ENCODE peak calls at places on chromosomes 13 and 19, in six cellular contexts. One of them, this sample, is unnamed.
A peak's percentile ranks its signal among the peaks of the same experiment; 100 is the strongest.

GRCh38 chr19:3186377-3186688 is 603 bp downstream of the NCLN start:
- DNase-seq in transverse colon: no peak
- DNase-seq in stomach: no peak
- DNase-seq in ovary: peak; percentile 58
- DNase-seq in H1: no peak
- DNase-seq in esophagus muscularis mucosa: no peak
- DNase-seq in this sample: no peak

GRCh38 chr19:55467236-55468053 is 2.9 kb upstream of the C19orf85 start:
- DNase-seq in transverse colon: peak; percentile 75
- DNase-seq in stomach: peak; percentile 75
- DNase-seq in ovary: peak; percentile 81
- DNase-seq in H1: no peak
- DNase-seq in esophagus muscularis mucosa: no peak
- DNase-seq in this sample: peak; percentile 72

GRCh38 chr19:2012941-2013682 is 2.4 kb downstream of the BTBD2 start:
- DNase-seq in transverse colon: no peak
- DNase-seq in stomach: no peak
- DNase-seq in ovary: no peak
- DNase-seq in H1: no peak
- DNase-seq in esophagus muscularis mucosa: no peak
- DNase-seq in this sample: no peak

GRCh38 chr19:37855098-37855497 is 51.3 kb downstream of the WDR87 start:
- DNase-seq in transverse colon: peak; percentile 8
- DNase-seq in stomach: no peak
- DNase-seq in ovary: peak; percentile 19
- DNase-seq in H1: no peak
- DNase-seq in esophagus muscularis mucosa: no peak
- DNase-seq in this sample: peak; percentile 22

GRCh38 chr13:90232291-90232690 is 1115.2 kb upstream of the MIR17HG start:
- DNase-seq in transverse colon: no peak
- DNase-seq in stomach: no peak
- DNase-seq in ovary: no peak
- DNase-seq in H1: no peak
- DNase-seq in esophagus muscularis mucosa: no peak
- DNase-seq in this sample: no peak

GRCh38 chr13:47794963-47795362 is 206.1 kb downstream of the SUCLA2 start:
- DNase-seq in transverse colon: no peak
- DNase-seq in stomach: no peak
- DNase-seq in ovary: no peak
- DNase-seq in H1: no peak
- DNase-seq in esophagus muscularis mucosa: no peak
- DNase-seq in this sample: no peak

GRCh38 chr19:17311455-17312248 is 2.3 kb downstream of the DDA1 start:
- DNase-seq in transverse colon: no peak
- DNase-seq in stomach: no peak
- DNase-seq in ovary: no peak
- DNase-seq in H1: no peak
- DNase-seq in esophagus muscularis mucosa: no peak
- DNase-seq in this sample: no peak

GRCh38 chr19:15544283-15544682 is 36.0 kb downstream of the CYP4F22 start:
- DNase-seq in transverse colon: no peak
- DNase-seq in stomach: no peak
- DNase-seq in ovary: no peak
- DNase-seq in H1: no peak
- DNase-seq in esophagus muscularis mucosa: no peak
- DNase-seq in this sample: no peak

GRCh38 chr19:17183271-17183757 is 31.8 kb upstream of the USE1 start:
- DNase-seq in transverse colon: no peak
- DNase-seq in stomach: no peak
- DNase-seq in ovary: no peak
- DNase-seq in H1: no peak
- DNase-seq in esophagus muscularis mucosa: no peak
- DNase-seq in this sample: no peak

GRCh38 chr13:40506592-40507446 is 159.6 kb downstream of the FOXO1 start:
- DNase-seq in transverse colon: no peak
- DNase-seq in stomach: no peak
- DNase-seq in ovary: no peak
- DNase-seq in H1: no peak
- DNase-seq in esophagus muscularis mucosa: peak; percentile 42
- DNase-seq in this sample: no peak

GRCh38 chr13:45205124-45205523 is 4.3 kb upstream of the KCTD4 start:
- DNase-seq in transverse colon: no peak
- DNase-seq in stomach: no peak
- DNase-seq in ovary: no peak
- DNase-seq in H1: no peak
- DNase-seq in esophagus muscularis mucosa: no peak
- DNase-seq in this sample: no peak

GRCh38 chr13:112814905-112815585 is 125.2 kb downstream of the ATP11A start:
- DNase-seq in transverse colon: no peak
- DNase-seq in stomach: peak; percentile 27
- DNase-seq in ovary: no peak
- DNase-seq in H1: no peak
- DNase-seq in esophagus muscularis mucosa: no peak
- DNase-seq in this sample: no peak

GRCh38 chr19:10011974-10012373 is 1.3 kb upstream of the RDH8 start:
- DNase-seq in transverse colon: no peak
- DNase-seq in stomach: no peak
- DNase-seq in ovary: no peak
- DNase-seq in H1: no peak
- DNase-seq in esophagus muscularis mucosa: no peak
- DNase-seq in this sample: no peak

GRCh38 chr19:10535613-10536012 is 8.1 kb upstream of the ATG4D start:
- DNase-seq in transverse colon: no peak
- DNase-seq in stomach: no peak
- DNase-seq in ovary: no peak
- DNase-seq in H1: no peak
- DNase-seq in esophagus muscularis mucosa: no peak
- DNase-seq in this sample: no peak

GRCh38 chr13:48976677-48977625 is 1.2 kb downstream of the FNDC3A start:
- DNase-seq in transverse colon: peak; percentile 85
- DNase-seq in stomach: no peak
- DNase-seq in ovary: no peak
- DNase-seq in H1: no peak
- DNase-seq in esophagus muscularis mucosa: no peak
- DNase-seq in this sample: no peak

GRCh38 chr19:6530385-6531162 is at the start of gene TNFSF9:
- DNase-seq in transverse colon: peak; percentile 94
- DNase-seq in stomach: peak; percentile 89
- DNase-seq in ovary: peak; percentile 92
- DNase-seq in H1: no peak
- DNase-seq in esophagus muscularis mucosa: peak; percentile 98
- DNase-seq in this sample: peak; percentile 94

GRCh38 chr13:43792456-43792855 is 5.7 kb upstream of the ENOX1 start:
- DNase-seq in transverse colon: no peak
- DNase-seq in stomach: no peak
- DNase-seq in ovary: no peak
- DNase-seq in H1: no peak
- DNase-seq in esophagus muscularis mucosa: no peak
- DNase-seq in this sample: no peak

GRCh38 chr13:105035092-105035491 is 1500.4 kb downstream of the EFNB2 start:
- DNase-seq in transverse colon: no peak
- DNase-seq in stomach: no peak
- DNase-seq in ovary: no peak
- DNase-seq in H1: no peak
- DNase-seq in esophagus muscularis mucosa: no peak
- DNase-seq in this sample: no peak

GRCh38 chr13:42266464-42266863 is 5.5 kb upstream of the AKAP11 start:
- DNase-seq in transverse colon: no peak
- DNase-seq in stomach: no peak
- DNase-seq in ovary: no peak
- DNase-seq in H1: no peak
- DNase-seq in esophagus muscularis mucosa: no peak
- DNase-seq in this sample: no peak

GRCh38 chr19:56838930-56839664 is 1.4 kb downstream of the PEG3 start:
- DNase-seq in transverse colon: peak; percentile 84
- DNase-seq in stomach: peak; percentile 69
- DNase-seq in ovary: peak; percentile 91
- DNase-seq in H1: no peak
- DNase-seq in esophagus muscularis mucosa: peak; percentile 98
- DNase-seq in this sample: peak; percentile 96

GRCh38 chr13:80341098-80341701 is at the start of gene SPRY2:
- DNase-seq in transverse colon: peak; percentile 94
- DNase-seq in stomach: peak; percentile 93
- DNase-seq in ovary: peak; percentile 86
- DNase-seq in H1: peak; percentile 89
- DNase-seq in esophagus muscularis mucosa: peak; percentile 98
- DNase-seq in this sample: peak; percentile 95

GRCh38 chr19:33301011-33301899 is 1.1 kb downstream of the CEBPA start:
- DNase-seq in transverse colon: peak; percentile 27
- DNase-seq in stomach: peak; percentile 39
- DNase-seq in ovary: peak; percentile 34
- DNase-seq in H1: no peak
- DNase-seq in esophagus muscularis mucosa: no peak
- DNase-seq in this sample: peak; percentile 91

GRCh38 chr13:31204592-31204991 is 4.8 kb downstream of the B3GLCT start:
- DNase-seq in transverse colon: no peak
- DNase-seq in stomach: no peak
- DNase-seq in ovary: no peak
- DNase-seq in H1: no peak
- DNase-seq in esophagus muscularis mucosa: no peak
- DNase-seq in this sample: no peak

DNA sequence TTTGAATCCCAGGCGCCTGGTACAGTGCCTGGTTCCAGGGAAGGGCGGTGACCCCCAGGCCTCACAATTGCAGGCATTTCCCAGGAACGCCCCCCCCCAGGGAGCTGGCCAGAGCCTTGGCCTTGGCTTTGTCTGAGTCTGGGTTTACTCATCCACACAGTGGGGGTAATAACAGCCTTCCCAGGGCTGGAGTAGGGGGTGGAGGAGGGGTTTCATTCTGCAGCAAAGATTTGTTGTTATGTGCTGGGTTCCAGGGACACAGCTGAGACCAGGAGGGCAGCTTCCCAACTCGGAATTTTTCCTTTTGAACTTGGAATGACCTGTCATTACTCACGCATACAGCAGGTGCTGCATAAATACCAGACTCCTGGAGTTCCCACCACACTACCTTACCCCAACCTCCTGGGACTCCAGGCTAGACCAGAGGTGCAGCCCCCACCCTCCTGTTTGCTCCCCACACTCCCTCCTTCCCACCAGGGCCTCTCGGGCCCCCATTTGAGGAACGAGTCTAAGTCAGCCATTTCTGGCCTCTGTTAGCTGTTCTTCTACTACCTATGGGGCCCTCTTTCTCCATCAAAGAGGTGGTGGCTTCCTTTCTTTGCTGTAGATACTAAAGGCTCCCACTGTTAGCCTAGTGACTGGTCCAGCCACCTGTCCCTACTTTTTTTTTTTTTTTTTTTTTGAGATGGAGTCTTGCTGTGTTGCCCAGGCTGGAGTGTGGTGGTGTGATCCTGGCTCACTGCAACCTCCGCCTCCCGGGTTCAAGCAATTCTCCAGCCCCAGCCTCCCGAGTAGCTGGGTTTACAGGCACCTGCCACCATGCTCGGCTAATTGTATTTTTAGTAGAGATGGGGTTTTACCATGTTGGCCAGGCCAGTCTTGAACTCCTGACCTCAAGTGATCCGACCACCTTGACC is 1.6 kb upstream of the ADAMTS10 start:
- DNase-seq in transverse colon: peak; percentile 35
- DNase-seq in stomach: no peak
- DNase-seq in ovary: peak; percentile 78
- DNase-seq in H1: peak; percentile 41
- DNase-seq in esophagus muscularis mucosa: no peak
- DNase-seq in this sample: no peak
- TF ChIP-seq EP300 in transverse colon: no peak
- TF ChIP-seq EP300 in stomach: no peak
- TF ChIP-seq EP300 in ovary: no peak
- TF ChIP-seq EP300 in H1: no peak
- TF ChIP-seq EP300 in esophagus muscularis mucosa: no peak
- TF ChIP-seq EP300 in this sample: no peak

GRCh38 chr19:7871280-7871529 is 3.0 kb downstream of the PRR36 start:
- DNase-seq in transverse colon: no peak
- DNase-seq in stomach: no peak
- DNase-seq in ovary: no peak
- DNase-seq in H1: no peak
- DNase-seq in esophagus muscularis mucosa: no peak
- DNase-seq in this sample: no peak
- H3K27ac ChIP-seq in transverse colon: peak overlapping the region; percentile 53
- H3K27ac ChIP-seq in stomach: peak overlapping the region; percentile 54
- H3K27ac ChIP-seq in ovary: no peak overlapping the region
- H3K27ac ChIP-seq in H1: peak overlapping the region; percentile 56
- H3K27ac ChIP-seq in esophagus muscularis mucosa: peak overlapping the region; percentile 26
- H3K27ac ChIP-seq in this sample: peak overlapping the region; percentile 67

GRCh38 chr19:45935267-45935666 is 20.7 kb upstream of the NANOS2 start:
- DNase-seq in transverse colon: no peak
- DNase-seq in stomach: no peak
- DNase-seq in ovary: no peak
- DNase-seq in H1: no peak
- DNase-seq in esophagus muscularis mucosa: no peak
- DNase-seq in this sample: no peak

GRCh38 chr19:45934551-45935230 is 20.1 kb upstream of the NANOS2 start:
- DNase-seq in transverse colon: no peak
- DNase-seq in stomach: no peak
- DNase-seq in ovary: no peak
- DNase-seq in H1: no peak
- DNase-seq in esophagus muscularis mucosa: no peak
- DNase-seq in this sample: no peak

GRCh38 chr19:45940515-45940805 is 25.9 kb upstream of the NANOS2 start:
- DNase-seq in transverse colon: no peak
- DNase-seq in stomach: no peak
- DNase-seq in ovary: no peak
- DNase-seq in H1: no peak
- DNase-seq in esophagus muscularis mucosa: no peak
- DNase-seq in this sample: no peak

GRCh38 chr19:45938733-45939319 is 24.2 kb upstream of the NANOS2 start:
- DNase-seq in transverse colon: no peak
- DNase-seq in stomach: no peak
- DNase-seq in ovary: no peak
- DNase-seq in H1: no peak
- DNase-seq in esophagus muscularis mucosa: no peak
- DNase-seq in this sample: no peak

DNA sequence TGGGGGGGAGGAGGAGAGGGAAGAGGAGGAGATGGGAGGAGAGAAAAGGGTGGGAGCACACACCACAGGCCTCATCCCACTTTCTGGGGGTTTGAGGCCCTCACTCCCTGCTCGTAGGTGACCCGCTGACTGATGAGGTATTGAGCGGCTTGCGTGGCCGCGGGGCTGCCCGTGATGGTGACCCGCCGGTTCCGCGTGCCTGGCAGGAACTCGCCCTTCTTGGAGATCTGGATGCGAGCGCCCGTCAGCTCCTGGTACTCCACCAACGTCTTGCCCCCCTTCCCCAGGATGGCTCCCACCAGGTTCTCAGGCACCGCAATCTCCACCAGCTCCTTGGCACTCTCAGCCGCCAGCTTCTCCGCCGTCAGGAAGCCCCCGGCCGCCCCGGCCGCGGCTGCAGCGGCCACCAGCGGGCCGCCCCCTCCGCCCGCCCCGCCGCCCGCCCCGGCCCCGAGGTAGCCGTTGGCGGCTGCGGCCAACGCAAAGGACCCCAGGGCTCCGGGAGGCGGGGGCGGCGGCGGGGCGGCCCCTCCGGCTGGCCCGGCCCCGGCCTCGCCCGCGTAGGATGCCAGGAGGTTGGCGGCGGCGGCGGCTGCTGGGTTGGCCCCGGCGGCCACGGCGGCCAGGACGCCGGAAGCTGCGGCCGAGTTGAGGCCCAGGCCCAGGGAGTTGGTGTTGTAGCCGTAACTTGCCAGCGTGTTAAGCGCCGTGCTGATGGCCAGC is 25.4 kb upstream of the NANOS2 start:
- DNase-seq in transverse colon: no peak
- DNase-seq in stomach: no peak
- DNase-seq in ovary: no peak
- DNase-seq in H1: no peak
- DNase-seq in esophagus muscularis mucosa: no peak
- DNase-seq in this sample: peak; percentile 66
- TF ChIP-seq EP300 in transverse colon: no peak
- TF ChIP-seq EP300 in stomach: no peak
- TF ChIP-seq EP300 in ovary: no peak
- TF ChIP-seq EP300 in H1: no peak
- TF ChIP-seq EP300 in esophagus muscularis mucosa: no peak
- TF ChIP-seq EP300 in this sample: no peak

GRCh38 chr19:48837586-48838191 is 1.4 kb upstream of the HSD17B14 start:
- DNase-seq in transverse colon: no peak
- DNase-seq in stomach: no peak
- DNase-seq in ovary: no peak
- DNase-seq in H1: no peak
- DNase-seq in esophagus muscularis mucosa: no peak
- DNase-seq in this sample: no peak
- H3K27ac ChIP-seq in transverse colon: peak overlapping the region; percentile 64
- H3K27ac ChIP-seq in stomach: peak overlapping the region; percentile 89
- H3K27ac ChIP-seq in ovary: peak overlapping the region; percentile 90
- H3K27ac ChIP-seq in H1: peak overlapping the region; percentile 56
- H3K27ac ChIP-seq in esophagus muscularis mucosa: peak overlapping the region; percentile 81
- H3K27ac ChIP-seq in this sample: peak overlapping the region; percentile 85